ENCODE peak calls at places on chromosomes 1 and 21, in six cellular contexts. One of them, this sample, is unnamed.

GRCh38 chr21:35314896-35315582 is 265.9 kb upstream of the RUNX1 start:
- DNase-seq in hepatocyte: no peak
- DNase-seq in Peyer's patch: no peak
- DNase-seq in AG08396: no peak
- DNase-seq in GM04503: no peak
- DNase-seq in COR-L47: no peak
- DNase-seq in this sample: no peak

GRCh38 chr1:4108741-4109625 is 208.9 kb upstream of the C1orf174 start:
- DNase-seq in hepatocyte: peak
- DNase-seq in Peyer's patch: peak
- DNase-seq in AG08396: no peak
- DNase-seq in GM04503: no peak
- DNase-seq in COR-L47: no peak
- DNase-seq in this sample: no peak

GRCh38 chr1:207965602-207966387 is 54.9 kb upstream of the CD34 start:
- DNase-seq in hepatocyte: no peak
- DNase-seq in Peyer's patch: no peak
- DNase-seq in AG08396: no peak
- DNase-seq in GM04503: no peak
- DNase-seq in COR-L47: no peak
- DNase-seq in this sample: no peak

GRCh38 chr21:39452207-39452964 is 616 bp downstream of the SH3BGR start:
- DNase-seq in hepatocyte: no peak
- DNase-seq in Peyer's patch: no peak
- DNase-seq in AG08396: peak
- DNase-seq in GM04503: no peak
- DNase-seq in COR-L47: no peak
- DNase-seq in this sample: no peak

GRCh38 chr1:999797-1000356 is at the start of gene HES4:
- DNase-seq in hepatocyte: peak
- DNase-seq in Peyer's patch: peak
- DNase-seq in AG08396: peak
- DNase-seq in GM04503: no peak
- DNase-seq in COR-L47: peak
- DNase-seq in this sample: peak

GRCh38 chr1:101136739-101137138 is 100.1 kb upstream of the S1PR1 start:
- DNase-seq in hepatocyte: no peak
- DNase-seq in Peyer's patch: no peak
- DNase-seq in AG08396: no peak
- DNase-seq in GM04503: no peak
- DNase-seq in COR-L47: no peak
- DNase-seq in this sample: no peak

GRCh38 chr1:244980605-244981004 is 116.3 kb upstream of the HNRNPU start:
- DNase-seq in hepatocyte: no peak
- DNase-seq in Peyer's patch: no peak
- DNase-seq in AG08396: no peak
- DNase-seq in GM04503: no peak
- DNase-seq in COR-L47: no peak
- DNase-seq in this sample: no peak

GRCh38 chr1:36453051-36453450 is 2.8 kb upstream of the OSCP1 start:
- DNase-seq in hepatocyte: no peak
- DNase-seq in Peyer's patch: no peak
- DNase-seq in AG08396: no peak
- DNase-seq in GM04503: no peak
- DNase-seq in COR-L47: no peak
- DNase-seq in this sample: no peak

GRCh38 chr1:6416906-6417305 is 2.8 kb downstream of the HES2 start:
- DNase-seq in hepatocyte: no peak
- DNase-seq in Peyer's patch: no peak
- DNase-seq in AG08396: no peak
- DNase-seq in GM04503: no peak
- DNase-seq in COR-L47: no peak
- DNase-seq in this sample: no peak

GRCh38 chr1:64470670-64471217 is 815 bp downstream of the CACHD1 start:
- DNase-seq in hepatocyte: peak
- DNase-seq in Peyer's patch: peak
- DNase-seq in AG08396: peak
- DNase-seq in GM04503: no peak
- DNase-seq in COR-L47: peak
- DNase-seq in this sample: no peak

GRCh38 chr1:248862695-248863010 is 3.8 kb upstream of the ZNF692 start:
- DNase-seq in hepatocyte: no peak
- DNase-seq in Peyer's patch: no peak
- DNase-seq in AG08396: no peak
- DNase-seq in GM04503: no peak
- DNase-seq in COR-L47: no peak
- DNase-seq in this sample: no peak

GRCh38 chr1:68196676-68197075 is 35.6 kb downstream of the WLS start:
- DNase-seq in hepatocyte: no peak
- DNase-seq in Peyer's patch: no peak
- DNase-seq in AG08396: no peak
- DNase-seq in GM04503: no peak
- DNase-seq in COR-L47: no peak
- DNase-seq in this sample: no peak

GRCh38 chr21:31660134-31660565 is 657 bp downstream of the SOD1 start:
- DNase-seq in hepatocyte: peak
- DNase-seq in Peyer's patch: no peak
- DNase-seq in AG08396: no peak
- DNase-seq in GM04503: peak
- DNase-seq in COR-L47: peak
- DNase-seq in this sample: no peak

GRCh38 chr1:186498071-186498470 is 37.2 kb upstream of the PDC start:
- DNase-seq in hepatocyte: no peak
- DNase-seq in Peyer's patch: no peak
- DNase-seq in AG08396: no peak
- DNase-seq in GM04503: no peak
- DNase-seq in COR-L47: no peak
- DNase-seq in this sample: no peak

GRCh38 chr1:6460349-6461236 is 5.4 kb downstream of the TNFRSF25 start:
- DNase-seq in hepatocyte: no peak
- DNase-seq in Peyer's patch: no peak
- DNase-seq in AG08396: no peak
- DNase-seq in GM04503: no peak
- DNase-seq in COR-L47: no peak
- DNase-seq in this sample: no peak

GRCh38 chr1:26582836-26583460 is 53.4 kb downstream of the RPS6KA1 start:
- DNase-seq in hepatocyte: no peak
- DNase-seq in Peyer's patch: no peak
- DNase-seq in AG08396: peak
- DNase-seq in GM04503: peak
- DNase-seq in COR-L47: no peak
- DNase-seq in this sample: no peak

GRCh38 chr1:160460683-160461287 is 60.4 kb downstream of the VANGL2 start:
- DNase-seq in hepatocyte: no peak
- DNase-seq in Peyer's patch: no peak
- DNase-seq in AG08396: no peak
- DNase-seq in GM04503: no peak
- DNase-seq in COR-L47: no peak
- DNase-seq in this sample: no peak

GRCh38 chr1:60897003-60897402 is 185.4 kb upstream of the NFIA start:
- DNase-seq in hepatocyte: no peak
- DNase-seq in Peyer's patch: no peak
- DNase-seq in AG08396: no peak
- DNase-seq in GM04503: no peak
- DNase-seq in COR-L47: no peak
- DNase-seq in this sample: no peak

GRCh38 chr21:41641821-41642368 is 125.0 kb downstream of the RIPK4 start:
- DNase-seq in hepatocyte: peak
- DNase-seq in Peyer's patch: peak
- DNase-seq in AG08396: peak
- DNase-seq in GM04503: peak
- DNase-seq in COR-L47: no peak
- DNase-seq in this sample: no peak

GRCh38 chr1:119808491-119808890 is 2.8 kb downstream of the REG4 start:
- DNase-seq in hepatocyte: no peak
- DNase-seq in Peyer's patch: no peak
- DNase-seq in AG08396: peak
- DNase-seq in GM04503: no peak
- DNase-seq in COR-L47: no peak
- DNase-seq in this sample: no peak

GRCh38 chr1:36628804-36629203 is 146.1 kb upstream of the CSF3R start:
- DNase-seq in hepatocyte: no peak
- DNase-seq in Peyer's patch: no peak
- DNase-seq in AG08396: no peak
- DNase-seq in GM04503: no peak
- DNase-seq in COR-L47: no peak
- DNase-seq in this sample: no peak

GRCh38 chr1:39441797-39442196 is 49.6 kb upstream of the BMP8A start:
- DNase-seq in hepatocyte: no peak
- DNase-seq in Peyer's patch: no peak
- DNase-seq in AG08396: no peak
- DNase-seq in GM04503: no peak
- DNase-seq in COR-L47: no peak
- DNase-seq in this sample: no peak

GRCh38 chr1:64685942-64686341 is 58.9 kb upstream of the RAVER2 start:
- DNase-seq in hepatocyte: no peak
- DNase-seq in Peyer's patch: no peak
- DNase-seq in AG08396: no peak
- DNase-seq in GM04503: no peak
- DNase-seq in COR-L47: no peak
- DNase-seq in this sample: no peak

GRCh38 chr1:207903767-207904166 is 7.2 kb downstream of the CD34 start:
- DNase-seq in hepatocyte: no peak
- DNase-seq in Peyer's patch: no peak
- DNase-seq in AG08396: no peak
- DNase-seq in GM04503: no peak
- DNase-seq in COR-L47: no peak
- DNase-seq in this sample: no peak

GRCh38 chr1:228459091-228459993 is 27.8 kb upstream of the RNF187 start:
- DNase-seq in hepatocyte: peak
- DNase-seq in Peyer's patch: peak
- DNase-seq in AG08396: peak
- DNase-seq in GM04503: peak
- DNase-seq in COR-L47: peak
- DNase-seq in this sample: peak

This sample was measured in NCI-H1436.